ENCODE peak calls at places on chromosome X, in ten cellular contexts. T is HFF-Myc; X is stimulated activated CD8-positive, alpha-beta memory T cell treated with anti-CD3 and anti-CD28 coated beads, Interleukin-7, amount 100 ng/mL, for 24 hours; G is ELF-1; U is AG20443; P is RPMI7951; M is amniotic stem cell; E is CD4-positive, alpha-beta T cell; Z is NCI-H774; W is stimulated activated CD4-positive, alpha-beta T cell treated with anti-CD3 and anti-CD28 coated beads, Interleukin-2, amount 100 ng/mL, for 24 hours. R is an unnamed sample.

GRCh38 chrX:9416562-9417319 is 48.1 kb upstream of the TBL1X start:
- DNase-seq in T (no peak), X (no peak), G (no peak), U (peak; percentile 50), P (peak; percentile 50), M (no peak), E (no peak), Z (no peak), W (no peak), R (peak; percentile 79)

GRCh38 chrX:138775501-138775900 is 64.0 kb upstream of the FGF13 start:
- DNase-seq in T (no peak), X (no peak), G (no peak), U (peak; percentile 29), P (peak; percentile 7), M (no peak), E (no peak), Z (no peak), W (no peak), R (peak; percentile 48)

GRCh38 chrX:37879692-37880091 is 32.3 kb upstream of the DYNLT3 start:
- DNase-seq in T (no peak), X (no peak), G (no peak), U (no peak), P (no peak), M (no peak), E (no peak), Z (no peak), W (no peak), R (no peak)

GRCh38 chrX:72436010-72436409 is 130.3 kb upstream of the CITED1 start:
- DNase-seq in T (no peak), X (no peak), G (no peak), U (no peak), P (no peak), M (no peak), E (no peak), Z (no peak), W (no peak), R (no peak)

GRCh38 chrX:8358302-8358701 is 106.3 kb upstream of the VCX3B start:
- DNase-seq in T (no peak), X (no peak), G (no peak), U (no peak), P (no peak), M (no peak), E (no peak), Z (no peak), W (no peak), R (no peak)

GRCh38 chrX:4268676-4269075 is 555.2 kb upstream of the PRKX start:
- DNase-seq in T (no peak), X (no peak), G (no peak), U (no peak), P (no peak), M (no peak), E (no peak), Z (no peak), W (no peak), R (no peak)

GRCh38 chrX:118523920-118524319 is 28.3 kb downstream of the DOCK11 start:
- DNase-seq in T (no peak), X (no peak), G (no peak), U (no peak), P (no peak), M (no peak), E (peak; percentile 44), Z (no peak), W (peak; percentile 21), R (no peak)

GRCh38 chrX:16558489-16558888 is 91.5 kb upstream of the S100G start:
- DNase-seq in T (no peak), X (no peak), G (no peak), U (no peak), P (no peak), M (no peak), E (no peak), Z (no peak), W (no peak), R (peak; percentile 23)

GRCh38 chrX:110087485-110088356 is 84.8 kb downstream of the TMEM164 start:
- DNase-seq in T (peak; percentile 62), X (no peak), G (no peak), U (peak; percentile 59), P (peak; percentile 90), M (peak; percentile 33), E (no peak), Z (no peak), W (no peak), R (peak; percentile 88)

GRCh38 chrX:68686684-68687045 is 39.2 kb downstream of the STARD8 start:
- DNase-seq in T (no peak), X (no peak), G (no peak), U (no peak), P (peak; percentile 31), M (no peak), E (no peak), Z (no peak), W (no peak), R (no peak)

GRCh38 chrX:85109235-85109634 is 105.6 kb downstream of the APOOL start:
- DNase-seq in T (no peak), X (no peak), G (peak; percentile 76), U (peak; percentile 11), P (peak; percentile 23), M (no peak), E (no peak), Z (no peak), W (no peak), R (no peak)

GRCh38 chrX:153477901-153478300 is 7.5 kb upstream of the HAUS7 start:
- DNase-seq in T (no peak), X (no peak), G (no peak), U (peak; percentile 52), P (no peak), M (no peak), E (no peak), Z (no peak), W (no peak), R (peak; percentile 67)

GRCh38 chrX:12170755-12171154 is 32.5 kb downstream of the FRMPD4 start:
- DNase-seq in T (no peak), X (no peak), G (no peak), U (no peak), P (no peak), M (no peak), E (no peak), Z (no peak), W (no peak), R (no peak)

GRCh38 chrX:154734101-154734781 is 16.6 kb downstream of the GAB3 start:
- DNase-seq in T (no peak), X (no peak), G (no peak), U (no peak), P (no peak), M (no peak), E (peak; percentile 45), Z (no peak), W (no peak), R (no peak)

GRCh38 chrX:70592091-70592490 is 147.5 kb downstream of the DLG3 start:
- DNase-seq in T (peak; percentile 10), X (no peak), G (no peak), U (peak; percentile 62), P (peak; percentile 79), M (peak; percentile 57), E (no peak), Z (no peak), W (peak; percentile 16), R (peak; percentile 47)

GRCh38 chrX:110037181-110037580 is 34.3 kb downstream of the TMEM164 start:
- DNase-seq in T (no peak), X (no peak), G (no peak), U (no peak), P (no peak), M (no peak), E (no peak), Z (no peak), W (no peak), R (no peak)

GRCh38 chrX:11381464-11381863 is 88.3 kb downstream of the AMELX start:
- DNase-seq in T (peak; percentile 32), X (no peak), G (peak; percentile 41), U (peak; percentile 14), P (peak; percentile 50), M (no peak), E (no peak), Z (no peak), W (no peak), R (peak; percentile 59)

GRCh38 chrX:153417637-153418036 is 6.4 kb downstream of the ZFP92 start:
- DNase-seq in T (no peak), X (no peak), G (no peak), U (no peak), P (no peak), M (no peak), E (no peak), Z (no peak), W (no peak), R (no peak)

GRCh38 chrX:84907324-84907946 is 96.2 kb upstream of the APOOL start:
- DNase-seq in T (no peak), X (no peak), G (no peak), U (peak; percentile 4), P (no peak), M (peak; percentile 0), E (no peak), Z (no peak), W (no peak), R (peak; percentile 5)